ENCODE peak calls at places on chromosomes 6 and 20, in four cellular contexts. Y, K, L and F are unnamed samples.

GRCh38 chr6:66328181-66328580 is 621.2 kb upstream of the EYS start:
- DNase-seq in Y (no peak), K (no peak), L (no peak), F (no peak)

GRCh38 chr6:89310929-89311328 is 4.2 kb downstream of the GABRR2 start:
- DNase-seq in K (no peak), Y (no peak), L (no peak), F (no peak)

GRCh38 chr6:46509063-46509462 is 17.8 kb upstream of the RCAN2 start:
- DNase-seq in K (no peak), L (no peak), Y (no peak), F (no peak)

GRCh38 chr20:7540018-7540417 is 400.2 kb downstream of the HAO1 start:
- DNase-seq in L (no peak), K (no peak), Y (no peak), F (no peak)

GRCh38 chr20:32737371-32738223 is 5.7 kb downstream of the COMMD7 start:
- DNase-seq in K (no peak), L (no peak), Y (no peak), F (no peak)

GRCh38 chr20:40506567-40506966 is 182.5 kb downstream of the MAFB start:
- DNase-seq in K (no peak), Y (peak), L (peak), F (no peak)

GRCh38 chr6:31004794-31005193 is 5.5 kb upstream of the MUC22 start:
- DNase-seq in Y (no peak), K (no peak), L (no peak), F (no peak)

GRCh38 chr20:46592580-46593362 is 42.3 kb upstream of the OCSTAMP start:
- DNase-seq in L (no peak), K (no peak), Y (peak), F (peak)

GRCh38 chr6:85551264-85551663 is 42.4 kb downstream of the SNX14 start:
- DNase-seq in Y (no peak), K (no peak), L (peak), F (no peak)

GRCh38 chr6:37979392-37980221 is 160.1 kb downstream of the ZFAND3 start:
- DNase-seq in Y (no peak), L (no peak), K (no peak), F (no peak)
- TF ChIP-seq TCF7 in Y (no peak), L (no peak), K (no peak), F (no peak)

DNA sequence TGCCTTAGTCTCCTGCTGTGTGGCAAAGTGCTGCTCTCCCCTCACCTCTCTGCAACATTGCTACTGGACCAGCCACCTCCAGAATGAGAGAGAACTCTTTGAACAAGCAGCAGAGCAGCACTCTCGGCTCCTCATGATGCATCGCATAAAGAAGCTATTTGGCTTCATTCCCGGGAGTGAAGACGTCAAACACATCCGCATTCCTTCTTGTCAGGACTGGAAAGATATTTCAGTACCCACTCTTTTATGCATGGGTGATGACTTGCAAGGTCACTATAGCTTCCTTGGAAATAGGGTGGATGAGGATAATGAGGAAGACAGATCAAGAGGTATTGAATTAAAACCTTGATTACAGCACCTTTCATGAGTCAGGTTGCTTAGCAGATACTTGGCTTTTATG is 4.3 kb downstream of the CALHM4 start:
- DNase-seq in K (no peak), L (peak), Y (peak), F (no peak)
- TF ChIP-seq TCF7 in K (no peak), L (no peak), Y (no peak), F (no peak)

DNA sequence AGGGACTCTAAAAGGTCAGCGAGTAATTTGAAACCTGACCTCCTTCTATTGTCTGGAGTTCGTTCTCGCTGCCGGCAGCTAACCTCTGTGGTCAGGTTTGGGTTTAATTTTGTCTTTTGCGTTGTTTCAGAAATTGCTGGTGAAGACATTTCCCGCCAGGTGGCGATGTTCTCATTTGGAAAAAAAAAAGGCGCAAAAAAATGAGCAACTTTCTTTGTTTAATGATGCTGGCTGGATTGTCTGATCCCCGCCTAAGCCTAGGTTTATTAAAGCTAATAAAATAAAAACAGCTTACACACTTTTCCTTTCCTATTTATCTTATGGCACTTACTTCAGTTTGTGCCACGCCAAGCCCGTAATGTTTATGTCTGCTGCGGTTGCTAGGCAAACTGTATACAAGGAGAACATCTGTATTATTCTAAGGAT is 205.5 kb downstream of the DOK5 start:
- DNase-seq in L (peak), K (no peak), Y (peak), F (peak)
- TF ChIP-seq TCF7 in L (no peak), K (no peak), Y (no peak), F (no peak)

GRCh38 chr20:55538261-55538908 is 466.9 kb downstream of the CBLN4 start:
- DNase-seq in L (no peak), K (no peak), Y (no peak), F (no peak)
- TF ChIP-seq TCF7 in L (no peak), K (no peak), Y (no peak), F (no peak)

GRCh38 chr6:111642463-111643158 is 36.9 kb upstream of the TRAF3IP2 start:
- DNase-seq in L (peak), K (peak), Y (peak), F (peak)
- TF ChIP-seq TCF7 in L (no peak), K (no peak), Y (no peak), F (no peak)

GRCh38 chr6:43817192-43817591 is 47.2 kb downstream of the VEGFA start:
- DNase-seq in K (no peak), Y (peak), L (peak), F (peak)
- TF ChIP-seq TCF7 in K (no peak), Y (no peak), L (no peak), F (no peak)

DNA sequence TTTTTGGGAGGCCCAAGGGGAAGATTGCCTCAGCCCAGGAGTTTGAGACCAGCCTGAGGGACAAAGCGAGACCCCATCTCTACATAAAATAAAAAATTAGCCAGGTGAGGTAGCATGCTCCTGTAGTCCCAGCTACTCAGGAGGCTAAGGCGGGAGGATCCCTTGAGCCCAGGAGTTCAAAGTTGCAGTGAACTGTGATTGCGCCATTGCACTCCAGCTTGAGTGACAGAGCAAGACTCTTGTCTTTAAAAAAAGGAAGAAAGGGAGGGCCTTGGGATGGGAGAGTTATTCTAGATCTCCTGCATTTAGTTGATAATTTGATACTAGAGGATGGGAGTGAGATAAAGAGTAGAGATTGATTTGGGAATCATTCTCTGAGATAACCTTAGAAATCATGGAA is 68.1 kb downstream of the ITCH start:
- DNase-seq in Y (no peak), L (no peak), K (no peak), F (no peak)
- TF ChIP-seq TCF7 in Y (no peak), L (no peak), K (no peak), F (no peak)

DNA sequence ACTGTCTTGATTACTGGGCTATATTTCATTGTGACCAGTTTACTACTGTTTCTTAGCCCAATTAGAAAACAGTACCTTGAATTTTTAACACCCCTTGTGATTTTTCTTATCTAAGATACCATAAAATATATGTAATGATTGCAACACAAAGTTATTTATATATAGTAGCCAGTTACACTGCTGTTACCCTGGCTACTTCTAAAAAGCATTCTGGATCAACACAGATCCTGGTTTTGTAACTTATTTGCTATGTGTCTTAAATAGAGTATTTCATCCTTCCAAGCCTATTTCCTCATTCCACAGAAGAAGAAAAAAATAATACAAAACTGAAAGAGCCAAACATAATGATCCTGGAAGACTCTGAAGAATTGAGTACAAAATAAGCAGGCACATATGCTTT is 18.9 kb upstream of the GSTA4 start:
- DNase-seq in L (no peak), K (no peak), Y (no peak), F (no peak)
- TF ChIP-seq TCF7 in L (no peak), K (no peak), Y (no peak), F (no peak)

DNA sequence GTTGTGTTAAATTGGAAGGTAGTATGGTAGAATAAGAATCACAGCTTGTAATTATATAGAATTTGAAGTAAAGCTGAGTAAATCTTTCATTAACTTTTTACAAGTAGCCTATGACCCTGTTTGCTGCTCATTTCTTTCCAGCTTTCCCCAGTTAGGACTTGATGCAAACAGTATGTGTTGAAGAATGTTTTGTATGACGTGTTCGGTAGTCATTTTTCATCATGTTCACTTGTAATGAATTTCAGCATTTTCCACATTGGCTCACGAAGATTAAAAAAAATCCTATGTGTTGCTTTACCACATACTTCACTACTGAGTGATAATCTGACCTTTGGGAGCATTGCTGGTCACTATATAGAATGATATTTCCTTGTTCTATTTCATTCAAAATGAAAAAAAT is 162.4 kb downstream of the CDKAL1 start:
- DNase-seq in L (no peak), Y (no peak), K (no peak), F (no peak)
- TF ChIP-seq TCF7 in L (no peak), Y (no peak), K (no peak), F (no peak)